ENCODE peak calls at places on chromosomes 6 and 20, in five cellular contexts. One of them, this sample, is unnamed.

GRCh38 chr6:118813795-118814194 is 80.2 kb upstream of the ASF1A start:
- DNase-seq in DMS79 treated with DMSO at 0.1 percent for 48 hours: no peak
- DNase-seq in cardiac fibroblast: peak
- DNase-seq in upper lobe of right lung: no peak
- DNase-seq in fibroblast of mammary gland: peak
- DNase-seq in this sample: peak

GRCh38 chr6:163759542-163759941 is 345.0 kb downstream of the QKI start:
- DNase-seq in cardiac fibroblast: no peak
- DNase-seq in DMS79 treated with DMSO at 0.1 percent for 48 hours: no peak
- DNase-seq in upper lobe of right lung: no peak
- DNase-seq in fibroblast of mammary gland: peak
- DNase-seq in this sample: peak

GRCh38 chr20:32336918-32337347 is 21.2 kb upstream of the ASXL1 start:
- DNase-seq in DMS79 treated with DMSO at 0.1 percent for 48 hours: no peak
- DNase-seq in fibroblast of mammary gland: peak
- DNase-seq in cardiac fibroblast: peak
- DNase-seq in upper lobe of right lung: no peak
- DNase-seq in this sample: peak

GRCh38 chr6:32940656-32941411 is at the start of gene HLA-DMB:
- DNase-seq in fibroblast of mammary gland: peak
- DNase-seq in upper lobe of right lung: peak
- DNase-seq in DMS79 treated with DMSO at 0.1 percent for 48 hours: peak
- DNase-seq in cardiac fibroblast: peak
- DNase-seq in this sample: peak

GRCh38 chr6:100432136-100432535 is 32.6 kb downstream of the SIM1 start:
- DNase-seq in DMS79 treated with DMSO at 0.1 percent for 48 hours: no peak
- DNase-seq in upper lobe of right lung: no peak
- DNase-seq in cardiac fibroblast: no peak
- DNase-seq in fibroblast of mammary gland: no peak
- DNase-seq in this sample: no peak

GRCh38 chr20:25065625-25066338 is 7.8 kb upstream of the ACSS1 start:
- DNase-seq in fibroblast of mammary gland: peak
- DNase-seq in cardiac fibroblast: peak
- DNase-seq in DMS79 treated with DMSO at 0.1 percent for 48 hours: peak
- DNase-seq in upper lobe of right lung: peak
- DNase-seq in this sample: peak

GRCh38 chr6:127457444-127458064 is 1.6 kb downstream of the KIAA0408 start:
- DNase-seq in cardiac fibroblast: peak
- DNase-seq in fibroblast of mammary gland: peak
- DNase-seq in upper lobe of right lung: no peak
- DNase-seq in DMS79 treated with DMSO at 0.1 percent for 48 hours: no peak
- DNase-seq in this sample: peak

GRCh38 chr6:11730645-11731044 is 48.0 kb downstream of the ADTRP start:
- DNase-seq in DMS79 treated with DMSO at 0.1 percent for 48 hours: no peak
- DNase-seq in fibroblast of mammary gland: no peak
- DNase-seq in upper lobe of right lung: no peak
- DNase-seq in cardiac fibroblast: no peak
- DNase-seq in this sample: no peak

GRCh38 chr6:150204705-150205472 is 62.0 kb downstream of the PPP1R14C start:
- DNase-seq in fibroblast of mammary gland: no peak
- DNase-seq in DMS79 treated with DMSO at 0.1 percent for 48 hours: peak
- DNase-seq in cardiac fibroblast: no peak
- DNase-seq in upper lobe of right lung: no peak
- DNase-seq in this sample: no peak

GRCh38 chr6:107535626-107536025 is 45.7 kb downstream of the SOBP start:
- DNase-seq in fibroblast of mammary gland: no peak
- DNase-seq in DMS79 treated with DMSO at 0.1 percent for 48 hours: no peak
- DNase-seq in upper lobe of right lung: no peak
- DNase-seq in cardiac fibroblast: no peak
- DNase-seq in this sample: no peak

GRCh38 chr6:145875496-145876244 is 61.1 kb upstream of the FBXO30 start:
- DNase-seq in fibroblast of mammary gland: peak
- DNase-seq in upper lobe of right lung: no peak
- DNase-seq in cardiac fibroblast: peak
- DNase-seq in DMS79 treated with DMSO at 0.1 percent for 48 hours: no peak
- DNase-seq in this sample: no peak

GRCh38 chr20:4006640-4007039 is 8.7 kb downstream of the RNF24 start:
- DNase-seq in cardiac fibroblast: peak
- DNase-seq in fibroblast of mammary gland: no peak
- DNase-seq in upper lobe of right lung: no peak
- DNase-seq in DMS79 treated with DMSO at 0.1 percent for 48 hours: no peak
- DNase-seq in this sample: no peak

GRCh38 chr20:37573626-37574198 is 46.0 kb upstream of the BLCAP start:
- DNase-seq in upper lobe of right lung: no peak
- DNase-seq in DMS79 treated with DMSO at 0.1 percent for 48 hours: no peak
- DNase-seq in cardiac fibroblast: no peak
- DNase-seq in fibroblast of mammary gland: no peak
- DNase-seq in this sample: no peak

GRCh38 chr6:31689249-31690110 is 8.6 kb upstream of the LY6G5C start:
- DNase-seq in upper lobe of right lung: no peak
- DNase-seq in cardiac fibroblast: no peak
- DNase-seq in fibroblast of mammary gland: no peak
- DNase-seq in DMS79 treated with DMSO at 0.1 percent for 48 hours: no peak
- DNase-seq in this sample: no peak

GRCh38 chr20:63787749-63788148 is 43.3 kb downstream of the ZBTB46 start:
- DNase-seq in fibroblast of mammary gland: no peak
- DNase-seq in DMS79 treated with DMSO at 0.1 percent for 48 hours: no peak
- DNase-seq in upper lobe of right lung: no peak
- DNase-seq in cardiac fibroblast: no peak
- DNase-seq in this sample: no peak

GRCh38 chr20:17655286-17655651 is 26.8 kb downstream of the RRBP1 start:
- DNase-seq in DMS79 treated with DMSO at 0.1 percent for 48 hours: no peak
- DNase-seq in fibroblast of mammary gland: no peak
- DNase-seq in cardiac fibroblast: peak
- DNase-seq in upper lobe of right lung: peak
- DNase-seq in this sample: peak

GRCh38 chr20:641516-641913 is 11.5 kb downstream of the SRXN1 start:
- DNase-seq in upper lobe of right lung: no peak
- DNase-seq in fibroblast of mammary gland: no peak
- DNase-seq in cardiac fibroblast: no peak
- DNase-seq in DMS79 treated with DMSO at 0.1 percent for 48 hours: no peak
- DNase-seq in this sample: peak

GRCh38 chr6:18360188-18360587 is 27.0 kb upstream of the RNF144B start:
- DNase-seq in cardiac fibroblast: no peak
- DNase-seq in upper lobe of right lung: no peak
- DNase-seq in fibroblast of mammary gland: no peak
- DNase-seq in DMS79 treated with DMSO at 0.1 percent for 48 hours: no peak
- DNase-seq in this sample: no peak

GRCh38 chr6:37696220-37696840 is 1.4 kb downstream of the MDGA1 start:
- DNase-seq in fibroblast of mammary gland: peak
- DNase-seq in upper lobe of right lung: no peak
- DNase-seq in cardiac fibroblast: peak
- DNase-seq in DMS79 treated with DMSO at 0.1 percent for 48 hours: peak
- DNase-seq in this sample: peak

GRCh38 chr20:5222919-5223634 is 93.7 kb downstream of the PROKR2 start:
- DNase-seq in cardiac fibroblast: peak
- DNase-seq in fibroblast of mammary gland: peak
- DNase-seq in upper lobe of right lung: no peak
- DNase-seq in DMS79 treated with DMSO at 0.1 percent for 48 hours: no peak
- DNase-seq in this sample: peak

GRCh38 chr6:11766589-11767450 is 11.8 kb downstream of the ADTRP start:
- DNase-seq in upper lobe of right lung: no peak
- DNase-seq in fibroblast of mammary gland: peak
- DNase-seq in cardiac fibroblast: peak
- DNase-seq in DMS79 treated with DMSO at 0.1 percent for 48 hours: no peak
- DNase-seq in this sample: peak

GRCh38 chr6:6179858-6180257 is 140.6 kb downstream of the F13A1 start:
- DNase-seq in cardiac fibroblast: no peak
- DNase-seq in upper lobe of right lung: no peak
- DNase-seq in DMS79 treated with DMSO at 0.1 percent for 48 hours: no peak
- DNase-seq in fibroblast of mammary gland: no peak
- DNase-seq in this sample: no peak

GRCh38 chr6:139349464-139350020 is 24.9 kb downstream of the CITED2 start:
- DNase-seq in DMS79 treated with DMSO at 0.1 percent for 48 hours: peak
- DNase-seq in cardiac fibroblast: no peak
- DNase-seq in upper lobe of right lung: no peak
- DNase-seq in fibroblast of mammary gland: peak
- DNase-seq in this sample: no peak

GRCh38 chr6:148952147-148953041 is 205.6 kb downstream of the UST start:
- DNase-seq in cardiac fibroblast: peak
- DNase-seq in upper lobe of right lung: no peak
- DNase-seq in DMS79 treated with DMSO at 0.1 percent for 48 hours: no peak
- DNase-seq in fibroblast of mammary gland: peak
- DNase-seq in this sample: no peak

GRCh38 chr20:47922280-47922675 is 137.0 kb upstream of the SULF2 start:
- DNase-seq in cardiac fibroblast: peak
- DNase-seq in upper lobe of right lung: no peak
- DNase-seq in DMS79 treated with DMSO at 0.1 percent for 48 hours: no peak
- DNase-seq in fibroblast of mammary gland: peak
- DNase-seq in this sample: no peak

GRCh38 chr6:104325341-104326172 is 534.2 kb downstream of the HACE1 start:
- DNase-seq in cardiac fibroblast: peak
- DNase-seq in DMS79 treated with DMSO at 0.1 percent for 48 hours: peak
- DNase-seq in fibroblast of mammary gland: peak
- DNase-seq in upper lobe of right lung: no peak
- DNase-seq in this sample: peak

GRCh38 chr6:106381871-106382270 is 21.4 kb downstream of the CRYBG1 start:
- DNase-seq in cardiac fibroblast: no peak
- DNase-seq in upper lobe of right lung: no peak
- DNase-seq in fibroblast of mammary gland: no peak
- DNase-seq in DMS79 treated with DMSO at 0.1 percent for 48 hours: no peak
- DNase-seq in this sample: peak

GRCh38 chr20:57806975-57807374 is 97.2 kb upstream of the PMEPA1 start:
- DNase-seq in cardiac fibroblast: no peak
- DNase-seq in fibroblast of mammary gland: no peak
- DNase-seq in upper lobe of right lung: no peak
- DNase-seq in DMS79 treated with DMSO at 0.1 percent for 48 hours: no peak
- DNase-seq in this sample: no peak

GRCh38 chr6:105646391-105646867 is 243.5 kb upstream of the PREP start:
- DNase-seq in cardiac fibroblast: no peak
- DNase-seq in DMS79 treated with DMSO at 0.1 percent for 48 hours: no peak
- DNase-seq in upper lobe of right lung: no peak
- DNase-seq in fibroblast of mammary gland: peak
- DNase-seq in this sample: peak

GRCh38 chr6:39029156-39030011 is 19.2 kb upstream of the GLP1R start:
- DNase-seq in upper lobe of right lung: no peak
- DNase-seq in fibroblast of mammary gland: peak
- DNase-seq in cardiac fibroblast: peak
- DNase-seq in DMS79 treated with DMSO at 0.1 percent for 48 hours: no peak
- DNase-seq in this sample: peak

GRCh38 chr6:142884214-142885035 is 60.6 kb downstream of the HIVEP2 start:
- DNase-seq in upper lobe of right lung: no peak
- DNase-seq in DMS79 treated with DMSO at 0.1 percent for 48 hours: no peak
- DNase-seq in fibroblast of mammary gland: no peak
- DNase-seq in cardiac fibroblast: no peak
- DNase-seq in this sample: peak

GRCh38 chr6:52872031-52872430 is 31.4 kb upstream of the GSTA5 start:
- DNase-seq in upper lobe of right lung: no peak
- DNase-seq in cardiac fibroblast: no peak
- DNase-seq in DMS79 treated with DMSO at 0.1 percent for 48 hours: no peak
- DNase-seq in fibroblast of mammary gland: no peak
- DNase-seq in this sample: no peak

GRCh38 chr6:162736933-162737332 is 9.2 kb downstream of the PACRG start:
- DNase-seq in fibroblast of mammary gland: no peak
- DNase-seq in DMS79 treated with DMSO at 0.1 percent for 48 hours: no peak
- DNase-seq in cardiac fibroblast: no peak
- DNase-seq in upper lobe of right lung: no peak
- DNase-seq in this sample: peak

GRCh38 chr6:152207915-152208714 is 400.6 kb downstream of the ESR1 start:
- DNase-seq in upper lobe of right lung: no peak
- DNase-seq in cardiac fibroblast: no peak
- DNase-seq in DMS79 treated with DMSO at 0.1 percent for 48 hours: no peak
- DNase-seq in fibroblast of mammary gland: no peak
- DNase-seq in this sample: no peak

GRCh38 chr20:542777-543368 is 717 bp downstream of the CSNK2A1 start:
- DNase-seq in upper lobe of right lung: peak
- DNase-seq in fibroblast of mammary gland: no peak
- DNase-seq in DMS79 treated with DMSO at 0.1 percent for 48 hours: no peak
- DNase-seq in cardiac fibroblast: peak
- DNase-seq in this sample: peak

GRCh38 chr6:43376551-43376981 is 7.1 kb upstream of the ZNF318 start:
- DNase-seq in cardiac fibroblast: no peak
- DNase-seq in upper lobe of right lung: no peak
- DNase-seq in DMS79 treated with DMSO at 0.1 percent for 48 hours: no peak
- DNase-seq in fibroblast of mammary gland: no peak
- DNase-seq in this sample: peak

GRCh38 chr6:4322846-4323309 is 187.5 kb upstream of the ECI2 start:
- DNase-seq in cardiac fibroblast: peak
- DNase-seq in upper lobe of right lung: no peak
- DNase-seq in fibroblast of mammary gland: peak
- DNase-seq in DMS79 treated with DMSO at 0.1 percent for 48 hours: no peak
- DNase-seq in this sample: peak

This sample was measured in ELR.